ENCODE peak calls at places on chromosomes 12 and 14, in eight cellular contexts. W, M, D, V, B, J, L and C are unnamed samples.

GRCh38 chr14:21226467-21226866 is 42.8 kb downstream of the HNRNPC start:
- DNase-seq in V (no peak), J (no peak), L (no peak), W (no peak), D (no peak), M (no peak), B (no peak), C (no peak)

GRCh38 chr12:113881588-113881987 is 84.5 kb downstream of the RBM19 start:
- DNase-seq in V (no peak), B (no peak), J (no peak), D (no peak), W (no peak), L (no peak), M (no peak), C (no peak)

GRCh38 chr12:59283012-59283411 is 312.8 kb upstream of the SLC16A7 start:
- DNase-seq in M (no peak), B (no peak), J (peak; percentile 32), D (no peak), W (no peak), L (no peak), V (no peak), C (no peak)

GRCh38 chr14:55936691-55937090 is 181.5 kb upstream of the PELI2 start:
- DNase-seq in J (no peak), B (no peak), V (no peak), L (no peak), M (no peak), D (no peak), W (no peak), C (no peak)

GRCh38 chr14:81172881-81173280 is 47.9 kb downstream of the GTF2A1 start:
- DNase-seq in B (no peak), L (no peak), M (no peak), J (no peak), D (no peak), W (no peak), V (no peak), C (no peak)

GRCh38 chr12:31324845-31325523 is 966 bp downstream of the SINHCAF start:
- DNase-seq in L (no peak), D (peak; percentile 82), W (no peak), B (peak; percentile 44), M (peak; percentile 52), J (peak; percentile 38), V (peak; percentile 65), C (no peak)

GRCh38 chr14:96408608-96409007 is 16.7 kb downstream of the AK7 start:
- DNase-seq in L (no peak), J (no peak), B (no peak), V (no peak), M (no peak), D (no peak), W (no peak), C (no peak)

GRCh38 chr12:15705606-15706005 is 83.6 kb downstream of the EPS8 start:
- DNase-seq in V (no peak), D (no peak), W (no peak), J (no peak), B (no peak), L (no peak), M (no peak), C (no peak)

GRCh38 chr14:99675381-99675835 is 8.7 kb upstream of the CYP46A1 start:
- DNase-seq in V (no peak), J (no peak), B (no peak), M (no peak), L (no peak), D (no peak), W (no peak), C (no peak)

GRCh38 chr14:98175881-98176280 is 1096.1 kb downstream of the BCL11B start:
- DNase-seq in V (no peak), D (no peak), W (no peak), B (no peak), L (no peak), M (no peak), J (no peak), C (no peak)

GRCh38 chr14:76163668-76164363 is 12.1 kb downstream of the GPATCH2L start:
- DNase-seq in B (no peak), D (no peak), J (no peak), V (no peak), W (no peak), L (no peak), M (no peak), C (no peak)

GRCh38 chr14:74964787-74965769 is 9.7 kb upstream of the PGF start:
- DNase-seq in M (no peak), B (no peak), V (peak; percentile 45), L (no peak), J (no peak), D (no peak), W (no peak), C (no peak)

GRCh38 chr14:103315368-103315911 is 18.6 kb upstream of the EIF5 start:
- DNase-seq in L (no peak), W (no peak), V (peak; percentile 17), B (no peak), M (peak; percentile 22), D (no peak), J (no peak), C (peak; percentile 27)

GRCh38 chr14:100321473-100322137 is 1.5 kb upstream of the SLC25A47 start:
- DNase-seq in B (no peak), M (no peak), L (no peak), D (no peak), V (no peak), J (no peak), W (no peak), C (no peak)

GRCh38 chr12:131915774-131916173 is 13.3 kb upstream of the PUS1 start:
- DNase-seq in J (no peak), M (no peak), B (no peak), L (no peak), W (no peak), D (no peak), V (no peak), C (no peak)

GRCh38 chr12:52067081-52067374 is 2.8 kb upstream of the ATG101 start:
- DNase-seq in V (no peak), W (no peak), L (no peak), M (no peak), J (no peak), D (no peak), B (no peak), C (no peak)

GRCh38 chr12:124695861-124696260 is 128.4 kb upstream of the NCOR2 start:
- DNase-seq in L (no peak), W (no peak), B (no peak), V (no peak), D (no peak), M (no peak), J (no peak), C (no peak)

GRCh38 chr14:72173038-72173720 is 240.9 kb downstream of the RGS6 start:
- DNase-seq in V (no peak), M (no peak), J (no peak), D (no peak), W (no peak), L (no peak), B (no peak), C (no peak)

GRCh38 chr14:76133103-76133502 is 18.6 kb upstream of the GPATCH2L start:
- DNase-seq in V (peak; percentile 55), W (no peak), J (no peak), B (no peak), D (no peak), L (no peak), M (no peak), C (no peak)